ENCODE peak calls at places on chromosomes 12 and 14, in four cellular contexts. R is H9, D is neuronal stem cell, H is mesendoderm. O is an unnamed sample.

GRCh38 chr12:104805186-104805585 is 152.9 kb downstream of the SLC41A2 start:
- DNase-seq in R (no peak), D (no peak), H (no peak), O (peak)

GRCh38 chr14:104735830-104736642 is 12.0 kb downstream of the ADSS1 start:
- DNase-seq in R (no peak), D (no peak), H (no peak), O (peak)

GRCh38 chr12:111204684-111205305 is 164.1 kb downstream of the PHETA1 start:
- DNase-seq in R (no peak), D (no peak), H (no peak), O (no peak)

GRCh38 chr12:109252799-109253198 is 56.3 kb downstream of the FOXN4 start:
- DNase-seq in R (no peak), D (no peak), H (no peak), O (no peak)

GRCh38 chr14:33917664-33918063 is 33.2 kb downstream of the EGLN3 start:
- DNase-seq in R (no peak), D (no peak), H (no peak), O (no peak)

GRCh38 chr12:93803408-93803807 is 126.2 kb downstream of the CRADD start:
- DNase-seq in R (no peak), D (no peak), H (no peak), O (no peak)

GRCh38 chr12:15534322-15534721 is 212.0 kb downstream of the PTPRO start:
- DNase-seq in R (no peak), D (no peak), H (no peak), O (peak)

GRCh38 chr12:14273911-14274306 is 91.6 kb upstream of the ATF7IP start:
- DNase-seq in R (no peak), D (no peak), H (no peak), O (peak)

GRCh38 chr14:35420036-35420811 is 15.7 kb upstream of the NFKBIA start:
- DNase-seq in R (no peak), D (no peak), H (no peak), O (no peak)

GRCh38 chr14:73949752-73950734 is at the start of the genes COQ6 and FAM161B:
- DNase-seq in R (peak), D (peak), H (peak), O (peak)

GRCh38 chr14:68808696-68809095 is 15.8 kb upstream of the ZFP36L1 start:
- DNase-seq in R (peak), D (no peak), H (no peak), O (no peak)

GRCh38 chr12:30201301-30202160 is 417.8 kb upstream of the TMTC1 start:
- DNase-seq in R (peak), D (no peak), H (peak), O (peak)

GRCh38 chr12:6603095-6603567 is 4.0 kb downstream of the CHD4 start:
- DNase-seq in R (peak), D (no peak), H (peak), O (peak)

GRCh38 chr14:102968306-102968705 is 45.8 kb downstream of the AMN start:
- DNase-seq in R (no peak), D (no peak), H (no peak), O (no peak)

GRCh38 chr12:54394986-54395385 is 10.5 kb upstream of the ZNF385A start:
- DNase-seq in R (no peak), D (no peak), H (no peak), O (no peak)

GRCh38 chr12:32211066-32211768 is 104.6 kb downstream of the BICD1 start:
- DNase-seq in R (no peak), D (no peak), H (no peak), O (no peak)

GRCh38 chr12:38771871-38772270 is 133.5 kb downstream of the CPNE8 start:
- DNase-seq in R (no peak), D (no peak), H (no peak), O (peak)

GRCh38 chr14:54769955-54770863 is 132.4 kb downstream of the GCH1 start:
- DNase-seq in R (no peak), D (no peak), H (no peak), O (no peak)

GRCh38 chr14:52380294-52380693 is 66.2 kb downstream of the PTGER2 start:
- DNase-seq in R (no peak), D (no peak), H (no peak), O (peak)

GRCh38 chr12:59708484-59708883 is 112.7 kb downstream of the SLC16A7 start:
- DNase-seq in R (no peak), D (peak), H (peak), O (no peak)

GRCh38 chr12:570237-570925 is 92.9 kb downstream of the NINJ2 start:
- DNase-seq in R (peak), D (peak), H (peak), O (peak)

GRCh38 chr14:61472025-61472672 is 150.8 kb downstream of the PRKCH start:
- DNase-seq in R (no peak), D (no peak), H (no peak), O (peak)

GRCh38 chr12:109433618-109434017 is 43.5 kb downstream of the KCTD10 start:
- DNase-seq in R (peak), D (no peak), H (peak), O (no peak)

GRCh38 chr14:75876526-75876925 is 105.3 kb downstream of the TGFB3 start:
- DNase-seq in R (no peak), D (no peak), H (no peak), O (no peak)

GRCh38 chr12:121573949-121574520 is 6.8 kb downstream of the KDM2B start:
- DNase-seq in R (no peak), D (no peak), H (no peak), O (no peak)

GRCh38 chr14:104799657-104800599 is 973 bp upstream of the ZBTB42 start:
- DNase-seq in R (peak), D (no peak), H (peak), O (peak)

GRCh38 chr12:103884316-103884715 is 43.3 kb upstream of the NT5DC3 start:
- DNase-seq in R (no peak), D (peak), H (peak), O (peak)

GRCh38 chr14:102192840-102193502 is 53.3 kb downstream of the WDR20 start:
- DNase-seq in R (no peak), D (no peak), H (no peak), O (no peak)

GRCh38 chr12:121061831-121062230 is 22.8 kb upstream of the OASL start:
- DNase-seq in R (no peak), D (no peak), H (no peak), O (peak)

GRCh38 chr12:77062846-77063461 is 2.4 kb downstream of the E2F7 start:
- DNase-seq in R (no peak), D (no peak), H (no peak), O (peak)

GRCh38 chr12:1605129-1606020 is 11.0 kb upstream of the FBXL14 start:
- DNase-seq in R (peak), D (peak), H (peak), O (peak)

GRCh38 chr14:61188936-61189808 is 92.0 kb downstream of the TMEM30B start:
- DNase-seq in R (peak), D (peak), H (peak), O (peak)

GRCh38 chr12:66744956-66745383 is 66.1 kb upstream of the GRIP1 start:
- DNase-seq in R (no peak), D (no peak), H (peak), O (no peak)

GRCh38 chr14:83827383-83827782 is 1702.6 kb upstream of the FLRT2 start:
- DNase-seq in R (no peak), D (no peak), H (peak), O (no peak)

GRCh38 chr12:105466901-105467598 is 136.6 kb downstream of the C12orf75 start:
- DNase-seq in R (peak), D (no peak), H (no peak), O (no peak)

GRCh38 chr12:92561543-92561899 is 141.3 kb upstream of the PLEKHG7 start:
- DNase-seq in R (no peak), D (no peak), H (no peak), O (peak)

GRCh38 chr12:9132008-9132535 is 16.4 kb upstream of the A2M start:
- DNase-seq in R (no peak), D (no peak), H (no peak), O (peak)

GRCh38 chr14:23141706-23142467 is 22.8 kb upstream of the CEBPE start:
- DNase-seq in R (no peak), D (no peak), H (peak), O (peak)

DNA sequence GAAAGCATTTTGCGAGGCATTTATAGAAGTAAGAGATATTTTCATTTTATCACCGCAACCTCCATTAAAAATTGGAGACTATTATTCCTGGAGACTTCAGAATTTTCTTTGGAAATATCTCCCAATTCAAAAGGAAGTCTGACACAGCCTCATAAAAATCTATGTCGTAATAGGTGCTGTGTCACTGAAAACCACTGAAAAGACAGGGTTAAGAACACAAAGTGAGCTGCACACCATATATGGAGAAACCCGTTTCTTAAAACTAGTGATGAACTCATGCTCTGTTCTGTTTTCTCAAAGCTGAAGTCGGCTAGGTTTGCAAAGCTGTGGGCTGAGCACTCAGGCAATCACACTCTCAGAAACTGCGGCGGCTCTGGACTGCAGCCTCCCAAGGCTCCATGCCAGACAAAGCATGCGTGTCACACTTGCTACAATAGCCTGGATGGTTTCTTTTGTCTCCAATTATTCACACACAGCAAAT is at the start of gene GLIPR1:
- DNase-seq in R (no peak), D (no peak), H (peak), O (peak)
- H2BK15ac ChIP-seq in R (no peak), D (no peak), H (no peak), O (peak)

GRCh38 chr14:94635143-94635542 is 23.0 kb downstream of the SERPINA3 start:
- DNase-seq in R (no peak), D (no peak), H (no peak), O (no peak)

GRCh38 chr14:94638961-94639817 is 27.0 kb downstream of the SERPINA3 start:
- DNase-seq in R (no peak), D (no peak), H (no peak), O (no peak)

GRCh38 chr14:94640721-94641631 is 28.8 kb downstream of the SERPINA3 start:
- DNase-seq in R (no peak), D (no peak), H (peak), O (no peak)

GRCh38 chr14:94636744-94637412 is 24.7 kb downstream of the SERPINA3 start:
- DNase-seq in R (no peak), D (no peak), H (peak), O (no peak)

DNA sequence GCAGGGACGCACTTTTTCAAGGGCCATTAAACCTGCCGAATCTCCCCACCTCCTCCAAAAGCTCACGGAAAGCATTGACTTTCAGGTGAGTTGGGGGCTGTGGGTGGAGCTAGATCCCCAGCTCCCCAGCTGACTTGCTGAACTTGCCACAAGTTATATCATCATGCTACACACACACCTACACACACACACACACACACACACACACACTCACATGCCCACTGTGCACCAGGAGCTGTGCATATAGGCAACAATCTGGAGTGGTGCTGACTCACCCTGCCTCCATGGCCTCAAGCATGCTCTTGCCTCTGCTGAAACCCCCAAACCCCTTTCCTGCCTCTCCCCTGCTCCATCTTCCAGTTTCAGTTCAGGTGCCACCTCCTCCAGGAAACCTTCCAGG is 26.1 kb downstream of the SERPINA3 start:
- DNase-seq in R (no peak), D (no peak), H (no peak), O (no peak)
- H2BK15ac ChIP-seq in R (no peak), D (no peak), H (no peak), O (no peak)

GRCh38 chr14:92900660-92901059 is 22.3 kb upstream of the CHGA start:
- DNase-seq in R (no peak), D (no peak), H (no peak), O (no peak)

GRCh38 chr14:92902726-92903125 is 20.2 kb upstream of the CHGA start:
- DNase-seq in R (peak), D (no peak), H (no peak), O (no peak)

GRCh38 chr14:92905667-92906066 is 17.3 kb upstream of the CHGA start:
- DNase-seq in R (no peak), D (no peak), H (no peak), O (no peak)

GRCh38 chr14:92902191-92902590 is 20.8 kb upstream of the CHGA start:
- DNase-seq in R (no peak), D (no peak), H (no peak), O (no peak)

GRCh38 chr14:92903359-92903758 is 19.6 kb upstream of the CHGA start:
- DNase-seq in R (no peak), D (no peak), H (no peak), O (no peak)
- H2BK15ac ChIP-seq in R (no peak), D (no peak), H (no peak), O (no peak)

DNA sequence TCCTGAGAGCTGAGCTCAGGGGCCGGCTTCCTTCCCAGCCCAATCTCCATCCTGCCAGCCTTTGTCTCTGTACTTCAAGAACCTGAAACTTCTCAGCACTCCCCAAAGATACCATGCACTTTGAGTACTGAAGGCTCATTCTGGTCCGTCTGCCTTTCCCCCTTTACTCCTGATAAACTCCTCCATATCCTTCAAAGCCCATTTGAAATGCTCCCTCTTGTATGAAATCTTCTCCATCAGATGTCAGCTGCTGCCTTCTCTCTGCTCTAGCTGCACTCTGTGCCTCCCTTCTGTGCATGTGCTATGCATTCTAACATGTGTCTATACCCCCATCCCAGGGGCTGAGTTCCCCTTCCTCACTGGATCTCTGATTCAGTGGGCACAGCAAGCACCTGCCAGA is 52.1 kb downstream of the PITPNM2 start:
- DNase-seq in R (no peak), D (no peak), H (no peak), O (no peak)
- H2BK15ac ChIP-seq in R (no peak), D (no peak), H (no peak), O (no peak)

GRCh38 chr12:113500662-113501435 is 29.2 kb upstream of the LHX5 start:
- DNase-seq in R (peak), D (no peak), H (peak), O (no peak)
- H2BK15ac ChIP-seq in R (no peak), D (no peak), H (no peak), O (no peak)

DNA sequence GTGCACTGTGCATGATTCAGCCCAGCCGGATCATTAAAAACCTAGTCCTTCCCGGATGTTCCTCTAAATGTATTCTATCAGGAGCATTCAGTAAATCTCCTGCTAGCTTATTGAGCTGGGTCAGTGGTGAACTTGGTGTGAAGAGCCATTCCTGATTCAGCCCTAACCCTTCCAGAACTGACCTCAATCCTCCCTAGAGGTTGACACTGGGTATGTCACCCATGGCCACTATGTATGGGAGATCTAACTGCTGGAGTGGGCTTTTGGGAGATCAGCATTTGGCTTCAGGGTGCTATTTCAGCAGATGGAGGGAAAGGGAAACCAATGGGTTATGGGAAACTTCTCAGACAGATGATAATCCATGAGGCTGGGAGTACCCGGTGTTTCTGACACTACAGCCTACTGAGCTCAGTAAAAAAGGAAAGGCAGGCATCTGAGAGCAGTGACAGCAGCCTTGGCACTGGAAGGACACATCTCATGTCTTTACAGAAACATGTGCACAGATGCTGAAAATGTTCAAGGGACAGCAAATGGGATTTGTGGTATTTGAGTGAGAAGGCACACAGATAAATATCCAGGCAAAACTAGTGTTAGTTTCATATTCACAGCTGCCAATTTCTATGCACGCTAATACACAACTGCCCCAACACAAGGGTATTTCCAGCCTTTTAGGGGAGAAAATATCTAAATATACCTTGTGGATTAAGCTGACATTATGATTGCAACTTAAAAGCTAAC is 258.8 kb downstream of the DPF3 start:
- DNase-seq in R (no peak), D (no peak), H (no peak), O (no peak)
- H2BK15ac ChIP-seq in R (no peak), D (no peak), H (no peak), O (no peak)

GRCh38 chr12:89333564-89334252 is 18.6 kb downstream of the DUSP6 start:
- DNase-seq in R (no peak), D (no peak), H (no peak), O (peak)

GRCh38 chr12:89334770-89335169 is 17.5 kb downstream of the DUSP6 start:
- DNase-seq in R (no peak), D (no peak), H (no peak), O (peak)

GRCh38 chr12:89339531-89339930 is 12.8 kb downstream of the DUSP6 start:
- DNase-seq in R (no peak), D (no peak), H (no peak), O (no peak)

DNA sequence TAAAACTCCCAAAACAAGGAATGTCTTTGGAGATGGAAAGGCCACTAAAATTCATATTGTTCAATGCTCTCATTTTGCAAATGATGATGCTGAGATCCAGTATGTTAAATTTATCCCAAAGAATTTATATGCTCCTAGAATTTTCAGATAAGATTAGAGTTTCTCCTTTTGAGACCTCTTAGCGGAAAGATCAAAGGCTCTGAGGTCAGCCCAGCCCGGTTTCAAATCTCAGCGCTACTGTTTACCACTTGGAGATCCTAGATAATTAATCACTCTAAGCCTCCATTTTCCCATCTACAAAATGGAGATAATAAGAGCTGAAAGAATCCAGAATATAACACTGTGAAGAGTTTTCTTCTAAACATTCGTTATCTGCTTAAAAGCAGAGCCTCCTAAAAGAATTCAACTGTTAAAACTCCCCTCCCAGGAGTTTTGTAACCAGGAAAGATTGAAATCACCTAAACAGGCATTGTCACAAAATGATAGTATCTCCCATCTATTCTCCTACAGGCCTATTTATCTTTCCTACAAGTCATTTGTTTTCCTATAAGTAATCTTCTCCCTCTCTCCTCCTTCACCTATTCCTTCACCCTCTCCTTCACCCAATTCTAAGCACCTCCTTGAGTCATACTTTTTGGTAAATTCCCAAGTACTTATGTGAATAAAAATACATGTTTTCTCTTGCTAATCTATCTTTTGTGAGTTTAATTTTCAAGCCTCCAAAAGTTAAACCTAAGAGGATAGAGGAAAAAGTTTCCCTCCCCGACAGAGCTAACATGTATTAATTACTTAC is 16.7 kb downstream of the DUSP6 start:
- DNase-seq in R (no peak), D (no peak), H (peak), O (no peak)
- H2BK15ac ChIP-seq in R (no peak), D (no peak), H (no peak), O (no peak)